ENCODE peak calls at places on chromosomes 3 and 15, in seven cellular contexts. N is tibial artery, Z is cardiac muscle cell, L is A549, D is lower lobe of right lung, A is fibroblast of lung, P is adrenal gland. R is an unnamed sample.

GRCh38 chr3:132659370-132660055 is at the start of gene ACAD11:
- DNase-seq in N (peak; percentile 83), Z (peak; percentile 83), L (peak; percentile 60), D (peak; percentile 93), A (peak; percentile 73), P (peak; percentile 85), R (peak; percentile 73)

GRCh38 chr15:68278345-68279217 is 1.0 kb downstream of the FEM1B start:
- DNase-seq in N (no peak), Z (peak; percentile 26), L (peak; percentile 86), D (no peak), A (peak; percentile 51), P (peak; percentile 82), R (peak; percentile 47)

GRCh38 chr3:139309880-139310279 is 33.9 kb upstream of the MRPS22 start:
- DNase-seq in N (no peak), Z (no peak), L (peak; percentile 15), D (no peak), A (peak; percentile 31), P (peak; percentile 65), R (peak; percentile 23)

GRCh38 chr15:69824075-69824876 is 273.4 kb downstream of the TLE3 start:
- DNase-seq in N (no peak), Z (no peak), L (no peak), D (no peak), A (no peak), P (no peak), R (no peak)

GRCh38 chr15:40775740-40776536 is 6.2 kb downstream of the C15orf62 start:
- DNase-seq in N (no peak), Z (no peak), L (no peak), D (peak; percentile 21), A (no peak), P (peak; percentile 62), R (no peak)

GRCh38 chr15:101326462-101327146 is 31.6 kb upstream of the SNRPA1 start:
- DNase-seq in N (no peak), Z (no peak), L (no peak), D (no peak), A (no peak), P (no peak), R (no peak)

GRCh38 chr3:150545419-150546225 is 674 bp downstream of the SERP1 start:
- DNase-seq in N (no peak), Z (peak; percentile 17), L (peak; percentile 19), D (no peak), A (peak; percentile 24), P (peak; percentile 73), R (peak; percentile 32)

GRCh38 chr15:64096486-64097431 is 977 bp downstream of the SNX1 start:
- DNase-seq in N (no peak), Z (peak; percentile 5), L (peak; percentile 49), D (no peak), A (no peak), P (no peak), R (peak; percentile 69)

GRCh38 chr15:68874788-68875187 is 54.1 kb upstream of the ANP32A start:
- DNase-seq in N (no peak), Z (no peak), L (no peak), D (no peak), A (no peak), P (no peak), R (no peak)

GRCh38 chr15:41983621-41984571 is 11.5 kb upstream of the EHD4 start:
- DNase-seq in N (peak; percentile 5), Z (no peak), L (no peak), D (no peak), A (no peak), P (peak; percentile 34), R (no peak)

GRCh38 chr3:115227046-115227445 is 80.0 kb upstream of the ZBTB20 start:
- DNase-seq in N (no peak), Z (no peak), L (no peak), D (no peak), A (no peak), P (no peak), R (no peak)

GRCh38 chr3:113769551-113769950 is 22.7 kb downstream of the ATP6V1A start:
- DNase-seq in N (no peak), Z (no peak), L (peak; percentile 5), D (no peak), A (peak; percentile 70), P (no peak), R (peak; percentile 72)

GRCh38 chr3:17808994-17809393 is 66.6 kb upstream of the TBC1D5 start:
- DNase-seq in N (no peak), Z (peak; percentile 32), L (no peak), D (no peak), A (peak; percentile 19), P (no peak), R (peak; percentile 44)

GRCh38 chr3:186668426-186668825 is 2.6 kb downstream of the HRG start:
- DNase-seq in N (no peak), Z (no peak), L (no peak), D (no peak), A (no peak), P (no peak), R (no peak)

GRCh38 chr15:71746719-71747118 is 63.6 kb upstream of the NR2E3 start:
- DNase-seq in N (no peak), Z (no peak), L (peak; percentile 45), D (peak; percentile 56), A (no peak), P (no peak), R (no peak)

GRCh38 chr15:32641517-32642059 is at the start of gene SCG5:
- DNase-seq in N (no peak), Z (peak; percentile 61), L (no peak), D (no peak), A (peak; percentile 48), P (peak; percentile 79), R (peak; percentile 63)

GRCh38 chr15:37618368-37618767 is 316.1 kb upstream of the TMCO5A start:
- DNase-seq in N (no peak), Z (no peak), L (no peak), D (no peak), A (no peak), P (no peak), R (no peak)

GRCh38 chr3:157573281-157573680 is 70.1 kb upstream of the VEPH1 start:
- DNase-seq in N (no peak), Z (no peak), L (no peak), D (no peak), A (no peak), P (no peak), R (no peak)

GRCh38 chr15:64842099-64842940 is 605 bp downstream of the PLEKHO2 start:
- DNase-seq in N (peak; percentile 65), Z (peak; percentile 30), L (peak; percentile 44), D (no peak), A (no peak), P (peak; percentile 70), R (peak; percentile 39)

GRCh38 chr3:11140054-11140712 is 14.1 kb upstream of the HRH1 start:
- DNase-seq in N (peak; percentile 61), Z (no peak), L (peak; percentile 62), D (peak; percentile 62), A (peak; percentile 79), P (no peak), R (peak; percentile 60)

GRCh38 chr15:44087578-44088190 is 107.4 kb downstream of the FRMD5 start:
- DNase-seq in N (no peak), Z (no peak), L (peak; percentile 58), D (no peak), A (peak; percentile 88), P (no peak), R (peak; percentile 93)

GRCh38 chr3:126433496-126434263 is 39.0 kb downstream of the CFAP100 start:
- DNase-seq in N (no peak), Z (no peak), L (no peak), D (no peak), A (no peak), P (peak; percentile 51), R (no peak)

GRCh38 chr3:45677045-45677436 is 12.2 kb upstream of the SACM1L start:
- DNase-seq in N (peak; percentile 43), Z (no peak), L (peak; percentile 33), D (no peak), A (peak; percentile 72), P (peak; percentile 74), R (peak; percentile 82)

GRCh38 chr15:79595995-79596622 is 164.0 kb downstream of the MINAR1 start:
- DNase-seq in N (no peak), Z (peak; percentile 90), L (peak; percentile 96), D (peak; percentile 57), A (peak; percentile 73), P (peak; percentile 77), R (peak; percentile 90)

GRCh38 chr3:8136553-8136952 is 365.1 kb upstream of the LMCD1 start:
- DNase-seq in N (no peak), Z (no peak), L (no peak), D (no peak), A (no peak), P (no peak), R (no peak)

GRCh38 chr3:192929146-192929545 is 11.5 kb upstream of the MB21D2 start:
- DNase-seq in N (no peak), Z (no peak), L (peak; percentile 12), D (no peak), A (no peak), P (no peak), R (peak; percentile 19)

GRCh38 chr15:101013769-101014223 is 94.6 kb downstream of the LRRK1 start:
- DNase-seq in N (no peak), Z (no peak), L (no peak), D (no peak), A (no peak), P (peak; percentile 43), R (no peak)

GRCh38 chr3:111859974-111860859 is 1.2 kb downstream of the PHLDB2 start:
- DNase-seq in N (peak; percentile 87), Z (peak; percentile 79), L (peak; percentile 90), D (peak; percentile 82), A (peak; percentile 92), P (peak; percentile 90), R (peak; percentile 94)

GRCh38 chr3:123788706-123789105 is 95.4 kb downstream of the MYLK start:
- DNase-seq in N (no peak), Z (no peak), L (no peak), D (no peak), A (no peak), P (no peak), R (no peak)

GRCh38 chr15:45458746-45459403 is 63.7 kb downstream of the SLC30A4 start:
- DNase-seq in N (peak; percentile 64), Z (peak; percentile 55), L (peak; percentile 27), D (peak; percentile 67), A (peak; percentile 58), P (peak; percentile 88), R (peak; percentile 51)
- H3K4me3 ChIP-seq in N (peak overlapping the region; percentile 55), Z (peak overlapping the region; percentile 13), L (peak overlapping the region; percentile 47), D (peak overlapping the region; percentile 54), A (peak overlapping the region; percentile 54), P (no peak overlapping the region), R (peak overlapping the region; percentile 32)

GRCh38 chr3:43215684-43216336 is 70.5 kb upstream of the SNRK start:
- DNase-seq in N (no peak), Z (no peak), L (no peak), D (no peak), A (no peak), P (no peak), R (no peak)
- TF ChIP-seq CTCF in N (no peak), Z (no peak), L (no peak), D (peak; percentile 12), A (no peak), P (no peak), R (peak; percentile 34)

GRCh38 chr3:71721002-71721401 is 4.2 kb downstream of the EIF4E3 start:
- DNase-seq in N (no peak), Z (no peak), L (no peak), D (no peak), A (no peak), P (no peak), R (no peak)
- H3K4me3 ChIP-seq in N (no peak overlapping the region), Z (no peak overlapping the region), L (no peak overlapping the region), D (no peak overlapping the region), A (no peak overlapping the region), P (no peak overlapping the region), R (no peak overlapping the region)

DNA sequence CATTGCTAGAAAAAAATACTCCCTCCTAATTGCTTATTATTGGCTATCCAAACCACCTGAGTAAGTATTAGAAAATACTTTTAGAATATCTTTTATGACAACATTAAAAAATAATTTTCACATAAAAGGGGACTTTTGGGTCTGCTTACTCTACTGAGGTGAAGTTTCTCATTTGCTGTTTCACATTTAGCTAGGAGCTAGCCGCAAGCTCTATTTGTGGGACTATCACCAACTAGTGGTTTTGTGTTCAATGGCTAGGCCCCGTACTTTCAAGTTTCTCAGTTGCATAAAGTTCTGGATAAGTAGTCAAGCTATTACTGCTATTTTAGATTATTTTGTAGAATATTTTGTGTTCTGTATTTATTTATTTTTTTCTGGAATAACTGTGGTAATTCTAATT is 244.2 kb upstream of the SLITRK3 start:
- DNase-seq in N (no peak), Z (no peak), L (no peak), D (no peak), A (no peak), P (no peak), R (no peak)
- TF ChIP-seq CTCF in N (no peak), Z (no peak), L (no peak), D (no peak), A (no peak), P (no peak), R (no peak)